ENCODE peak calls at places on chromosomes 4 and X, in nine cellular contexts. Z, M, P, S, Q, T, O, I and X are unnamed samples.

GRCh38 chr4:110823251-110823650 is 200.4 kb upstream of the PITX2 start:
- DNase-seq in Z (no peak), M (no peak), P (no peak), S (no peak), Q (no peak), T (no peak), O (no peak), I (no peak), X (no peak)

GRCh38 chr4:6195602-6196319 is 4.6 kb downstream of the JAKMIP1 start:
- DNase-seq in Z (no peak), M (peak), P (no peak), S (no peak), Q (peak), T (no peak), O (no peak), I (no peak), X (no peak)

GRCh38 chr4:165016971-165017370 is 14.8 kb upstream of the TRIM60 start:
- DNase-seq in Z (no peak), M (no peak), P (no peak), S (no peak), Q (no peak), T (no peak), O (no peak), I (no peak), X (no peak)

GRCh38 chr4:5045099-5045498 is 6.2 kb upstream of the STK32B start:
- DNase-seq in Z (no peak), M (peak), P (no peak), S (no peak), Q (no peak), T (no peak), O (no peak), I (no peak), X (no peak)

GRCh38 chr4:164748375-164748774 is 5.6 kb upstream of the SMIM31 start:
- DNase-seq in Z (no peak), M (no peak), P (no peak), S (no peak), Q (no peak), T (no peak), O (no peak), I (no peak), X (no peak)

GRCh38 chr4:52780627-52781354 is 29.6 kb upstream of the ERVMER34-1 start:
- DNase-seq in Z (no peak), M (no peak), P (no peak), S (no peak), Q (no peak), T (no peak), O (no peak), I (no peak), X (no peak)

GRCh38 chr4:168679397-168680176 is 182.7 kb downstream of the PALLD start:
- DNase-seq in Z (no peak), M (no peak), P (no peak), S (no peak), Q (no peak), T (no peak), O (no peak), I (no peak), X (no peak)

GRCh38 chr4:165355900-165356300 is 22.9 kb upstream of the CPE start:
- DNase-seq in Z (no peak), M (peak), P (no peak), S (no peak), Q (no peak), T (no peak), O (no peak), I (peak), X (no peak)

GRCh38 chrX:15384304-15384703 is at the start of gene VEGFD:
- DNase-seq in Z (no peak), M (peak), P (no peak), S (no peak), Q (no peak), T (no peak), O (no peak), I (no peak), X (no peak)

GRCh38 chrX:96181571-96181970 is 503.1 kb upstream of the DIAPH2 start:
- DNase-seq in Z (no peak), M (no peak), P (no peak), S (no peak), Q (no peak), T (no peak), O (no peak), I (no peak), X (no peak)

GRCh38 chrX:129359269-129359668 is 164.0 kb downstream of the SMARCA1 start:
- DNase-seq in Z (no peak), M (no peak), P (no peak), S (no peak), Q (no peak), T (no peak), O (no peak), I (no peak), X (no peak)

GRCh38 chrX:22650691-22651090 is 349.1 kb upstream of the DDX53 start:
- DNase-seq in Z (no peak), M (peak), P (peak), S (no peak), Q (no peak), T (no peak), O (no peak), I (peak), X (no peak)

GRCh38 chr4:21949073-21949457 is 493 bp upstream of the KCNIP4 start:
- DNase-seq in Z (no peak), M (no peak), P (no peak), S (peak), Q (peak), T (no peak), O (peak), I (peak), X (no peak)

GRCh38 chrX:153870288-153870690 is 15.7 kb downstream of the L1CAM start:
- DNase-seq in Z (no peak), M (no peak), P (no peak), S (no peak), Q (peak), T (no peak), O (no peak), I (no peak), X (no peak)

GRCh38 chrX:17459008-17459407 is 84.0 kb downstream of the NHS start:
- DNase-seq in Z (no peak), M (peak), P (no peak), S (no peak), Q (no peak), T (no peak), O (no peak), I (peak), X (peak)

GRCh38 chrX:100995469-100995868 is 26.0 kb downstream of the ARL13A start:
- DNase-seq in Z (no peak), M (no peak), P (no peak), S (no peak), Q (no peak), T (no peak), O (no peak), I (no peak), X (no peak)

GRCh38 chr4:100489316-100489715 is 28.5 kb downstream of the EMCN start:
- DNase-seq in Z (no peak), M (no peak), P (no peak), S (no peak), Q (no peak), T (no peak), O (no peak), I (no peak), X (no peak)

GRCh38 chr4:111475001-111475400 is 670.3 kb upstream of the FAM241A start:
- DNase-seq in Z (no peak), M (no peak), P (no peak), S (peak), Q (no peak), T (no peak), O (no peak), I (peak), X (no peak)

GRCh38 chr4:83556006-83556712 is 20.3 kb downstream of the GPAT3 start:
- DNase-seq in Z (no peak), M (no peak), P (no peak), S (no peak), Q (no peak), T (no peak), O (no peak), I (no peak), X (no peak)

GRCh38 chr4:74859163-74859562 is 64.8 kb upstream of the BTC start:
- DNase-seq in Z (no peak), M (no peak), P (no peak), S (no peak), Q (no peak), T (no peak), O (no peak), I (no peak), X (no peak)

GRCh38 chr4:47278631-47279030 is 184.9 kb downstream of the COMMD8 start:
- DNase-seq in Z (no peak), M (no peak), P (no peak), S (no peak), Q (no peak), T (no peak), O (no peak), I (no peak), X (no peak)

GRCh38 chr4:123024710-123025109 is 102.3 kb upstream of the NUDT6 start:
- DNase-seq in Z (no peak), M (no peak), P (no peak), S (no peak), Q (no peak), T (no peak), O (no peak), I (no peak), X (no peak)
- TF ChIP-seq CTCF in Z (no peak), M (no peak), P (no peak), S (no peak), Q (no peak), T (no peak), O (no peak), I (no peak), X (no peak)

DNA sequence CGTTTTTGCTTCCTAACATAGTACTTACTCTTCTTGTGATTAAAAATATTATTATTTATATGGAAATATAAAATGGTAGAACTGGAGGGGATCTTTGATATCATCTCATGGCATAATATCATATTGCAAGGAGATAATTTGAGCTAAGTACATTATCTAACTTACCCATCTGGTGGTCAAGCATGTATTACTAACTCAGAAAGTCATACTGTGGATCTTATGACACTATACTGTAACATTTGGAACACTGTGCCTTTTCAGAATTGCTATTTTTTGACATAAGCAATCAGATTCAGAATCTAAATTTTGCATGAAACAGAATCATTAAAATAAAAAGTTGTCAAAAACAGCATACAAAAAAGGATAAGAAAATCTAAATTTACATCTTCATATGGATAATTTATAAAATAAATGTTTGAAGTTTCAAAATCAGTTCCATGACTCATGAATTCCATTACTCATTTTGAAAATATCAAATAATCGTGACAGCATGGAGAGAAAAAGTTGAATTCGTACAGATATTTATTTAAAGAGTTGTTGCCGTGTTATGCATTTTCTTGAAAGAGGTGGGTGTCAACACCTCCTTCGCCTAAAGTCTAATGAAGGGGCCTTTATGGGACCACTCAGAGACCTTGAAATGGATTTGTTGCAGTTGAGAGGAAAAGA is 928.1 kb downstream of the PDHA2 start:
- DNase-seq in Z (no peak), M (no peak), P (no peak), S (no peak), Q (no peak), T (no peak), O (no peak), I (no peak), X (no peak)
- H3K27ac ChIP-seq in Z (no peak), M (no peak), P (no peak), S (no peak), Q (no peak), T (no peak), O (no peak), I (no peak), X (no peak)

GRCh38 chr4:186200436-186201409 is 9.4 kb downstream of the CYP4V2 start:
- DNase-seq in Z (no peak), M (no peak), P (no peak), S (no peak), Q (no peak), T (no peak), O (no peak), I (no peak), X (no peak)

GRCh38 chr4:186193851-186194250 is 2.5 kb downstream of the CYP4V2 start:
- DNase-seq in Z (no peak), M (no peak), P (no peak), S (no peak), Q (no peak), T (no peak), O (no peak), I (no peak), X (no peak)

GRCh38 chr4:186192068-186192751 is 843 bp downstream of the CYP4V2 start:
- DNase-seq in Z (peak), M (peak), P (no peak), S (peak), Q (no peak), T (no peak), O (no peak), I (peak), X (no peak)

GRCh38 chr4:186191266-186192067 is at the start of gene CYP4V2:
- DNase-seq in Z (peak), M (peak), P (peak), S (peak), Q (peak), T (peak), O (peak), I (peak), X (peak)

GRCh38 chr4:186196063-186196462 is 4.7 kb downstream of the CYP4V2 start:
- DNase-seq in Z (no peak), M (no peak), P (no peak), S (no peak), Q (no peak), T (no peak), O (no peak), I (no peak), X (no peak)
- H3K4me3 ChIP-seq in Z (no peak), M (no peak), P (no peak), S (no peak), Q (no peak), T (no peak), O (no peak), I (no peak), X (no peak)

DNA sequence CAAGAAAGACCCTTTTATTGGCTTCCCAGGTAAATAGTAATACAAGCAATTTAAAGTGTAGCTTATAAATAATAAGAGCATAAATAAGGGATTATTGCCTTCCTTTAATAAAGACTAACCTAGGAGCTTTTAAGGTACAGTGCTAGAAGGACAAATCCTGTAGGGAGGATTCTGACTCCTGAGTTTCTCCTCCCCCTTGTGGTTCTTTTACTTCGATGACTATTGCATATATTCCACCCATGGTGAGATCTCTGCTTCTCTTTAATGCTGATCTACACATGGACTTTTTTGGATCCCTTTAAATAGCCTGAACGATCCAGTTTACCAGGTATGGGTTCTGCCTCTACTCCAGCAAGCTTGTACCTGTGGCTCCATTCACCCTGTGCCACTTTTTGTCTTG is 2.5 kb downstream of the GALNT7 start:
- DNase-seq in Z (no peak), M (no peak), P (no peak), S (no peak), Q (no peak), T (no peak), O (no peak), I (no peak), X (no peak)
- TF ChIP-seq CTCF in Z (peak), M (no peak), P (no peak), S (no peak), Q (no peak), T (peak), O (no peak), I (no peak), X (no peak)

DNA sequence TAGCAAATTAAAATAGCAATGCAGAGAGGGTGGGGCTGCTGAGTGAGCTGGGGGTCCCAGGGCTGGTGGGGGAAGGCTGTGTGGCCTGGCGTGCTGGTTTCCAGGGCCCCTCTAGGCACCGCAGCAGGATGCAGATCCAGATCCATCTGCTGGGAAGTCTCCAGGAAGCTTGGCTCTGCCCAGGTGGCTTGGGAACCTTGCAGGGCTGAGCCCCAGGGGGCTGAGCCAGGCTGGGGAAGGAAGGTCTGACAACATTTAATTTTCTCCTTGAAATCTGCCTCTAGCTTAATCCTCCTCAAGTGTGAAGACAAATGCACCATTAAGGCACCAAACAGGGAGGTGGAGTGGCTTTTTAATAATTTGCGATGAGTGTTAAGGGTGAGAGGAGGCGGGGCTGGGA is 31.7 kb downstream of the SORCS2 start:
- DNase-seq in Z (no peak), M (no peak), P (no peak), S (no peak), Q (no peak), T (no peak), O (no peak), I (no peak), X (no peak)
- H3K27ac ChIP-seq in Z (no peak), M (no peak), P (no peak), S (no peak), Q (no peak), T (no peak), O (no peak), I (no peak), X (no peak)

GRCh38 chrX:40004916-40005289 is 92.9 kb downstream of the BCOR start:
- DNase-seq in Z (no peak), M (no peak), P (no peak), S (no peak), Q (peak), T (no peak), O (no peak), I (no peak), X (no peak)
- H3K4me3 ChIP-seq in Z (peak), M (peak), P (no peak), S (no peak), Q (peak), T (no peak), O (no peak), I (no peak), X (no peak)

DNA sequence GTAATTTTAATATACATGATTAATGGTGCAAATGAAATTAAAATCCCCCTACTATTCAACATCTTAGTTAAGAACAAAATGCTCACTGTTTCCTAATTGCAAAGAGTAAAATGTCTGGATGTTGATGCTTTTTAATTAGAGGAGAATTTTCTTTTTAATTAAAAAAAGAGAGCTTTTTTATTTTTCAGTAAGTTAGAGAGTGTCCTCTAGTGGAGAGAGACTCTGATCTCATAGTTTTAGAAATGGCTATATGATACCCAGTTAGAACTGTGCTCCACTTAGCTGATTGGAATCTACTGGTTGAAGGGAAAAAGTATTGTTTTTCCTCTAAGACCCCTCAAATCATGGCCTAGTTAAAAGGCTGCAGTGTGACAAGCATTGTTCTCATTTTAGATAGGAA is 312.0 kb upstream of the MAGEB2 start:
- DNase-seq in Z (no peak), M (no peak), P (no peak), S (no peak), Q (no peak), T (no peak), O (no peak), I (no peak), X (no peak)
- TF ChIP-seq CTCF in Z (no peak), M (no peak), P (peak), S (no peak), Q (no peak), T (peak), O (no peak), I (no peak), X (no peak)

GRCh38 chr4:153062652-153063168 is 126.6 kb downstream of the FHDC1 start:
- DNase-seq in Z (no peak), M (no peak), P (no peak), S (no peak), Q (no peak), T (no peak), O (no peak), I (no peak), X (no peak)
- H3K27ac ChIP-seq in Z (no peak), M (no peak), P (no peak), S (no peak), Q (no peak), T (no peak), O (no peak), I (no peak), X (no peak)

GRCh38 chr4:76548704-76549103 is 113.7 kb downstream of the SHROOM3 start:
- DNase-seq in Z (no peak), M (no peak), P (no peak), S (no peak), Q (no peak), T (no peak), O (no peak), I (no peak), X (no peak)

GRCh38 chr4:76543378-76543777 is 108.3 kb downstream of the SHROOM3 start:
- DNase-seq in Z (no peak), M (no peak), P (no peak), S (no peak), Q (no peak), T (no peak), O (no peak), I (no peak), X (no peak)

GRCh38 chr4:76547167-76547760 is 112.2 kb downstream of the SHROOM3 start:
- DNase-seq in Z (no peak), M (no peak), P (no peak), S (no peak), Q (no peak), T (no peak), O (no peak), I (no peak), X (no peak)

GRCh38 chr4:76545161-76545884 is 110.3 kb downstream of the SHROOM3 start:
- DNase-seq in Z (no peak), M (no peak), P (no peak), S (no peak), Q (no peak), T (no peak), O (no peak), I (no peak), X (no peak)

GRCh38 chr4:76546282-76547166 is 111.5 kb downstream of the SHROOM3 start:
- DNase-seq in Z (no peak), M (peak), P (no peak), S (no peak), Q (no peak), T (no peak), O (no peak), I (no peak), X (no peak)
- H3K4me3 ChIP-seq in Z (no peak), M (no peak), P (no peak), S (no peak), Q (no peak), T (no peak), O (no peak), I (no peak), X (no peak)

GRCh38 chr4:106687026-106687425 is 318.4 kb upstream of the GIMD1 start:
- DNase-seq in Z (no peak), M (no peak), P (no peak), S (no peak), Q (no peak), T (no peak), O (no peak), I (no peak), X (no peak)

GRCh38 chr4:106695846-106696245 is 327.3 kb upstream of the GIMD1 start:
- DNase-seq in Z (no peak), M (no peak), P (no peak), S (no peak), Q (no peak), T (no peak), O (no peak), I (no peak), X (no peak)

GRCh38 chr4:106690487-106690886 is 321.9 kb upstream of the GIMD1 start:
- DNase-seq in Z (no peak), M (no peak), P (no peak), S (no peak), Q (no peak), T (no peak), O (no peak), I (no peak), X (no peak)

GRCh38 chr4:106694232-106694631 is 325.7 kb upstream of the GIMD1 start:
- DNase-seq in Z (no peak), M (no peak), P (no peak), S (no peak), Q (no peak), T (no peak), O (no peak), I (no peak), X (no peak)

DNA sequence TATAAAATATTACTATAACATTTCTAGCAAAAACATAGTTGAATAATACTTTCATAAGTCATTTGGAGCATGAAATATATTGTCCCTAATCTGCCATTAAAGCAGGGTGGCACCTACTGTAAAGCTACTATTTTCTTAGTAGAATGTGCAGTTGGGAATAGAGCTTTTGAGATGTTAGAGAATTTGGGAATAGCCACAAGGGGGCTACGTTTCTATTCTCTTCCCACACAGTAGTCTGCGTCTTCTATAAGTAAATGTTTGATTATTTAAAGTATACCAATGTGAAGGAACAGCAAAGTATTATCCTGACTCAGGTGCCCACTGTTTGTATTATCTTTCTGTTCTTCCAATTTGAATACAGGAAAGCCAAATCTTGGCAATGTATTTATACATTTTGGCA is 323.2 kb upstream of the GIMD1 start:
- DNase-seq in Z (no peak), M (no peak), P (no peak), S (no peak), Q (no peak), T (no peak), O (no peak), I (no peak), X (no peak)
- TF ChIP-seq CTCF in Z (no peak), M (no peak), P (no peak), S (no peak), Q (no peak), T (no peak), O (no peak), I (no peak), X (no peak)